ENCODE peak calls at places on chromosomes 11 and 22, in five cellular contexts. One of them, this sample, is unnamed.

GRCh38 chr11:113618360-113618759 is 87.7 kb downstream of the TMPRSS5 start:
- DNase-seq in T follicular helper cell: no peak
- DNase-seq in NCI-H1930: no peak
- DNase-seq in adipocyte: peak
- DNase-seq in substantia nigra: no peak
- DNase-seq in this sample: peak

GRCh38 chr11:24134879-24135588 is 361.8 kb upstream of the LUZP2 start:
- DNase-seq in T follicular helper cell: no peak
- DNase-seq in NCI-H1930: no peak
- DNase-seq in adipocyte: peak
- DNase-seq in substantia nigra: no peak
- DNase-seq in this sample: peak

GRCh38 chr22:27641049-27641790 is 160.3 kb downstream of the MN1 start:
- DNase-seq in T follicular helper cell: no peak
- DNase-seq in NCI-H1930: no peak
- DNase-seq in adipocyte: peak
- DNase-seq in substantia nigra: no peak
- DNase-seq in this sample: peak

GRCh38 chr22:37454857-37455686 is 27.8 kb upstream of the ELFN2 start:
- DNase-seq in T follicular helper cell: no peak
- DNase-seq in NCI-H1930: no peak
- DNase-seq in adipocyte: peak
- DNase-seq in substantia nigra: no peak
- DNase-seq in this sample: peak

GRCh38 chr11:123532131-123532530 is 102.1 kb downstream of the GRAMD1B start:
- DNase-seq in T follicular helper cell: no peak
- DNase-seq in NCI-H1930: no peak
- DNase-seq in adipocyte: no peak
- DNase-seq in substantia nigra: no peak
- DNase-seq in this sample: no peak

GRCh38 chr11:57427692-57428082 is 766 bp upstream of the SLC43A3 start:
- DNase-seq in T follicular helper cell: no peak
- DNase-seq in NCI-H1930: no peak
- DNase-seq in adipocyte: no peak
- DNase-seq in substantia nigra: no peak
- DNase-seq in this sample: peak

GRCh38 chr11:76744186-76745058 is 38.7 kb upstream of the TSKU start:
- DNase-seq in T follicular helper cell: no peak
- DNase-seq in NCI-H1930: no peak
- DNase-seq in adipocyte: peak
- DNase-seq in substantia nigra: no peak
- DNase-seq in this sample: no peak

GRCh38 chr11:117908261-117908895 is 20.8 kb downstream of the TMPRSS13 start:
- DNase-seq in T follicular helper cell: no peak
- DNase-seq in NCI-H1930: no peak
- DNase-seq in adipocyte: no peak
- DNase-seq in substantia nigra: no peak
- DNase-seq in this sample: no peak

GRCh38 chr11:35014352-35014751 is 97.9 kb downstream of the PDHX start:
- DNase-seq in T follicular helper cell: no peak
- DNase-seq in NCI-H1930: no peak
- DNase-seq in adipocyte: peak
- DNase-seq in substantia nigra: no peak
- DNase-seq in this sample: peak

GRCh38 chr11:1218788-1219445 is 3.9 kb upstream of the MUC5B start:
- DNase-seq in T follicular helper cell: no peak
- DNase-seq in NCI-H1930: no peak
- DNase-seq in adipocyte: no peak
- DNase-seq in substantia nigra: no peak
- DNase-seq in this sample: no peak

GRCh38 chr11:100546714-100547113 is 140.4 kb upstream of the ARHGAP42 start:
- DNase-seq in T follicular helper cell: no peak
- DNase-seq in NCI-H1930: no peak
- DNase-seq in adipocyte: no peak
- DNase-seq in substantia nigra: no peak
- DNase-seq in this sample: peak

GRCh38 chr22:32545801-32546200 is 71.2 kb downstream of the FBXO7 start:
- DNase-seq in T follicular helper cell: no peak
- DNase-seq in NCI-H1930: no peak
- DNase-seq in adipocyte: peak
- DNase-seq in substantia nigra: no peak
- DNase-seq in this sample: peak

This sample was measured in fibroblast of lung.